ENCODE peak calls at places on chromosomes 12 and 14, in six cellular contexts. D, F, T, B, N and H are unnamed samples.

GRCh38 chr12:17035372-17035771 is 429.4 kb upstream of the LMO3 start:
- DNase-seq in D (no peak), F (no peak), T (no peak), B (no peak), N (no peak), H (no peak)

GRCh38 chr14:80930836-80931389 is 10.6 kb downstream of the CEP128 start:
- DNase-seq in D (peak), F (peak), T (peak), B (no peak), N (no peak), H (no peak)

GRCh38 chr12:9256758-9257405 is 48.7 kb upstream of the PZP start:
- DNase-seq in D (no peak), F (no peak), T (no peak), B (peak), N (no peak), H (no peak)

GRCh38 chr12:121190523-121191031 is 19.4 kb upstream of the P2RX4 start:
- DNase-seq in D (peak), F (peak), T (no peak), B (peak), N (no peak), H (no peak)

GRCh38 chr12:105047303-105047702 is 37.0 kb downstream of the ALDH1L2 start:
- DNase-seq in D (no peak), F (no peak), T (no peak), B (no peak), N (no peak), H (no peak)

GRCh38 chr12:75212072-75212471 is 2.4 kb upstream of the KCNC2 start:
- DNase-seq in D (peak), F (no peak), T (no peak), B (no peak), N (no peak), H (no peak)

GRCh38 chr12:92439397-92439779 is 263.4 kb upstream of the PLEKHG7 start:
- DNase-seq in D (peak), F (no peak), T (no peak), B (peak), N (no peak), H (no peak)

GRCh38 chr12:113039911-113040425 is 16.6 kb upstream of the DTX1 start:
- DNase-seq in D (no peak), F (no peak), T (no peak), B (no peak), N (no peak), H (no peak)

GRCh38 chr14:65975865-65976264 is 510.3 kb upstream of the CCDC196 start:
- DNase-seq in D (no peak), F (no peak), T (no peak), B (no peak), N (no peak), H (no peak)

GRCh38 chr12:116692605-116693004 is 45.3 kb downstream of the SPRING1 start:
- DNase-seq in D (no peak), F (peak), T (no peak), B (no peak), N (no peak), H (no peak)

GRCh38 chr12:72277415-72277814 is 5.2 kb downstream of the TRHDE start:
- DNase-seq in D (peak), F (no peak), T (no peak), B (no peak), N (no peak), H (no peak)

GRCh38 chr12:56668197-56668457 is 20.0 kb downstream of the PTGES3 start:
- DNase-seq in D (no peak), F (no peak), T (no peak), B (no peak), N (no peak), H (no peak)

GRCh38 chr14:65255029-65255545 is 152.8 kb upstream of the MAX start:
- DNase-seq in D (peak), F (no peak), T (no peak), B (no peak), N (peak), H (no peak)